ENCODE peak calls at places on chromosomes 5 and 9, in five cellular contexts. One of them, this sample, is unnamed.

GRCh38 chr9:94638335-94639044 is 828 bp downstream of the FBP1 start:
- DNase-seq in NCI-H2081: no peak
- DNase-seq in brain microvascular endothelial cell: no peak
- DNase-seq in lower lobe of right lung: no peak
- DNase-seq in stimulated activated CD4-positive, alpha-beta T cell treated with anti-CD3 and anti-CD28 coated beads, Interleukin-15, amount 100 ng/mL, for 1 hour: no peak
- DNase-seq in this sample: no peak

GRCh38 chr5:9619331-9620092 is 10.6 kb downstream of the TAS2R1 start:
- DNase-seq in NCI-H2081: no peak
- DNase-seq in brain microvascular endothelial cell: no peak
- DNase-seq in lower lobe of right lung: no peak
- DNase-seq in stimulated activated CD4-positive, alpha-beta T cell treated with anti-CD3 and anti-CD28 coated beads, Interleukin-15, amount 100 ng/mL, for 1 hour: no peak
- DNase-seq in this sample: no peak

GRCh38 chr5:174844971-174845370 is 120.6 kb downstream of the MSX2 start:
- DNase-seq in NCI-H2081: no peak
- DNase-seq in brain microvascular endothelial cell: no peak
- DNase-seq in lower lobe of right lung: no peak
- DNase-seq in stimulated activated CD4-positive, alpha-beta T cell treated with anti-CD3 and anti-CD28 coated beads, Interleukin-15, amount 100 ng/mL, for 1 hour: no peak
- DNase-seq in this sample: no peak

GRCh38 chr9:137756045-137756744 is 121.4 kb upstream of the CACNA1B start:
- DNase-seq in NCI-H2081: no peak
- DNase-seq in brain microvascular endothelial cell: no peak
- DNase-seq in lower lobe of right lung: no peak
- DNase-seq in stimulated activated CD4-positive, alpha-beta T cell treated with anti-CD3 and anti-CD28 coated beads, Interleukin-15, amount 100 ng/mL, for 1 hour: no peak
- DNase-seq in this sample: no peak

GRCh38 chr5:156120777-156121176 is 206.2 kb upstream of the SGCD start:
- DNase-seq in NCI-H2081: no peak
- DNase-seq in brain microvascular endothelial cell: no peak
- DNase-seq in lower lobe of right lung: no peak
- DNase-seq in stimulated activated CD4-positive, alpha-beta T cell treated with anti-CD3 and anti-CD28 coated beads, Interleukin-15, amount 100 ng/mL, for 1 hour: no peak
- DNase-seq in this sample: no peak

GRCh38 chr5:31156761-31157160 is 36.7 kb upstream of the CDH6 start:
- DNase-seq in NCI-H2081: no peak
- DNase-seq in brain microvascular endothelial cell: no peak
- DNase-seq in lower lobe of right lung: no peak
- DNase-seq in stimulated activated CD4-positive, alpha-beta T cell treated with anti-CD3 and anti-CD28 coated beads, Interleukin-15, amount 100 ng/mL, for 1 hour: no peak
- DNase-seq in this sample: no peak

GRCh38 chr9:14372437-14373318 is 58.7 kb upstream of the NFIB start:
- DNase-seq in NCI-H2081: no peak
- DNase-seq in brain microvascular endothelial cell: peak
- DNase-seq in lower lobe of right lung: no peak
- DNase-seq in stimulated activated CD4-positive, alpha-beta T cell treated with anti-CD3 and anti-CD28 coated beads, Interleukin-15, amount 100 ng/mL, for 1 hour: no peak
- DNase-seq in this sample: peak

GRCh38 chr9:109780453-109781033 is 545 bp downstream of the PALM2AKAP2 start:
- DNase-seq in NCI-H2081: no peak
- DNase-seq in brain microvascular endothelial cell: no peak
- DNase-seq in lower lobe of right lung: no peak
- DNase-seq in stimulated activated CD4-positive, alpha-beta T cell treated with anti-CD3 and anti-CD28 coated beads, Interleukin-15, amount 100 ng/mL, for 1 hour: no peak
- DNase-seq in this sample: no peak

GRCh38 chr5:171845857-171846785 is 60.5 kb downstream of the SMIM23 start:
- DNase-seq in NCI-H2081: no peak
- DNase-seq in brain microvascular endothelial cell: peak
- DNase-seq in lower lobe of right lung: no peak
- DNase-seq in stimulated activated CD4-positive, alpha-beta T cell treated with anti-CD3 and anti-CD28 coated beads, Interleukin-15, amount 100 ng/mL, for 1 hour: no peak
- DNase-seq in this sample: no peak

GRCh38 chr9:73441890-73442818 is 290.5 kb downstream of the ANXA1 start:
- DNase-seq in NCI-H2081: no peak
- DNase-seq in brain microvascular endothelial cell: peak
- DNase-seq in lower lobe of right lung: no peak
- DNase-seq in stimulated activated CD4-positive, alpha-beta T cell treated with anti-CD3 and anti-CD28 coated beads, Interleukin-15, amount 100 ng/mL, for 1 hour: no peak
- DNase-seq in this sample: peak

GRCh38 chr5:11273180-11273882 is 512.3 kb upstream of the DAP start:
- DNase-seq in NCI-H2081: no peak
- DNase-seq in brain microvascular endothelial cell: no peak
- DNase-seq in lower lobe of right lung: no peak
- DNase-seq in stimulated activated CD4-positive, alpha-beta T cell treated with anti-CD3 and anti-CD28 coated beads, Interleukin-15, amount 100 ng/mL, for 1 hour: no peak
- DNase-seq in this sample: no peak

GRCh38 chr9:94110821-94111252 is 26.6 kb downstream of the PTPDC1 start:
- DNase-seq in NCI-H2081: no peak
- DNase-seq in brain microvascular endothelial cell: peak
- DNase-seq in lower lobe of right lung: no peak
- DNase-seq in stimulated activated CD4-positive, alpha-beta T cell treated with anti-CD3 and anti-CD28 coated beads, Interleukin-15, amount 100 ng/mL, for 1 hour: no peak
- DNase-seq in this sample: no peak

GRCh38 chr5:82244854-82245635 is 33.1 kb downstream of the RPS23 start:
- DNase-seq in NCI-H2081: no peak
- DNase-seq in brain microvascular endothelial cell: no peak
- DNase-seq in lower lobe of right lung: no peak
- DNase-seq in stimulated activated CD4-positive, alpha-beta T cell treated with anti-CD3 and anti-CD28 coated beads, Interleukin-15, amount 100 ng/mL, for 1 hour: no peak
- DNase-seq in this sample: no peak

GRCh38 chr5:180519098-180519497 is 24.9 kb downstream of the CNOT6 start:
- DNase-seq in NCI-H2081: no peak
- DNase-seq in brain microvascular endothelial cell: no peak
- DNase-seq in lower lobe of right lung: no peak
- DNase-seq in stimulated activated CD4-positive, alpha-beta T cell treated with anti-CD3 and anti-CD28 coated beads, Interleukin-15, amount 100 ng/mL, for 1 hour: no peak
- DNase-seq in this sample: no peak

GRCh38 chr9:30574355-30575151 is 1809.9 kb upstream of the ACO1 start:
- DNase-seq in NCI-H2081: no peak
- DNase-seq in brain microvascular endothelial cell: no peak
- DNase-seq in lower lobe of right lung: peak
- DNase-seq in stimulated activated CD4-positive, alpha-beta T cell treated with anti-CD3 and anti-CD28 coated beads, Interleukin-15, amount 100 ng/mL, for 1 hour: no peak
- DNase-seq in this sample: peak

GRCh38 chr5:139654875-139655491 is 6.8 kb downstream of the CXXC5 start:
- DNase-seq in NCI-H2081: no peak
- DNase-seq in brain microvascular endothelial cell: no peak
- DNase-seq in lower lobe of right lung: no peak
- DNase-seq in stimulated activated CD4-positive, alpha-beta T cell treated with anti-CD3 and anti-CD28 coated beads, Interleukin-15, amount 100 ng/mL, for 1 hour: no peak
- DNase-seq in this sample: no peak

GRCh38 chr5:115169392-115170127 is at the start of gene TRIM36:
- DNase-seq in NCI-H2081: peak
- DNase-seq in brain microvascular endothelial cell: peak
- DNase-seq in lower lobe of right lung: peak
- DNase-seq in stimulated activated CD4-positive, alpha-beta T cell treated with anti-CD3 and anti-CD28 coated beads, Interleukin-15, amount 100 ng/mL, for 1 hour: peak
- DNase-seq in this sample: peak

GRCh38 chr9:117414906-117415583 is at the start of gene ASTN2:
- DNase-seq in NCI-H2081: no peak
- DNase-seq in brain microvascular endothelial cell: no peak
- DNase-seq in lower lobe of right lung: no peak
- DNase-seq in stimulated activated CD4-positive, alpha-beta T cell treated with anti-CD3 and anti-CD28 coated beads, Interleukin-15, amount 100 ng/mL, for 1 hour: no peak
- DNase-seq in this sample: peak

GRCh38 chr9:13816837-13817236 is 497.1 kb downstream of the NFIB start:
- DNase-seq in NCI-H2081: no peak
- DNase-seq in brain microvascular endothelial cell: no peak
- DNase-seq in lower lobe of right lung: no peak
- DNase-seq in stimulated activated CD4-positive, alpha-beta T cell treated with anti-CD3 and anti-CD28 coated beads, Interleukin-15, amount 100 ng/mL, for 1 hour: no peak
- DNase-seq in this sample: no peak

GRCh38 chr9:116323571-116323970 is 170.0 kb downstream of the PAPPA start:
- DNase-seq in NCI-H2081: peak
- DNase-seq in brain microvascular endothelial cell: no peak
- DNase-seq in lower lobe of right lung: no peak
- DNase-seq in stimulated activated CD4-positive, alpha-beta T cell treated with anti-CD3 and anti-CD28 coated beads, Interleukin-15, amount 100 ng/mL, for 1 hour: no peak
- DNase-seq in this sample: no peak

GRCh38 chr9:120980951-120981350 is 54.4 kb upstream of the TRAF1 start:
- DNase-seq in NCI-H2081: no peak
- DNase-seq in brain microvascular endothelial cell: no peak
- DNase-seq in lower lobe of right lung: no peak
- DNase-seq in stimulated activated CD4-positive, alpha-beta T cell treated with anti-CD3 and anti-CD28 coated beads, Interleukin-15, amount 100 ng/mL, for 1 hour: no peak
- DNase-seq in this sample: no peak

GRCh38 chr5:179268966-179269693 is 76.1 kb downstream of the ADAMTS2 start:
- DNase-seq in NCI-H2081: no peak
- DNase-seq in brain microvascular endothelial cell: no peak
- DNase-seq in lower lobe of right lung: no peak
- DNase-seq in stimulated activated CD4-positive, alpha-beta T cell treated with anti-CD3 and anti-CD28 coated beads, Interleukin-15, amount 100 ng/mL, for 1 hour: no peak
- DNase-seq in this sample: no peak

GRCh38 chr5:100890514-100891008 is 12.5 kb downstream of the ST8SIA4 start:
- DNase-seq in NCI-H2081: no peak
- DNase-seq in brain microvascular endothelial cell: no peak
- DNase-seq in lower lobe of right lung: no peak
- DNase-seq in stimulated activated CD4-positive, alpha-beta T cell treated with anti-CD3 and anti-CD28 coated beads, Interleukin-15, amount 100 ng/mL, for 1 hour: no peak
- DNase-seq in this sample: no peak

GRCh38 chr9:136576269-136576626 is 30.4 kb upstream of the NOTCH1 start:
- DNase-seq in NCI-H2081: no peak
- DNase-seq in brain microvascular endothelial cell: no peak
- DNase-seq in lower lobe of right lung: no peak
- DNase-seq in stimulated activated CD4-positive, alpha-beta T cell treated with anti-CD3 and anti-CD28 coated beads, Interleukin-15, amount 100 ng/mL, for 1 hour: no peak
- DNase-seq in this sample: no peak

GRCh38 chr5:140632366-140633080 is 452 bp downstream of the CD14 start:
- DNase-seq in NCI-H2081: no peak
- DNase-seq in brain microvascular endothelial cell: peak
- DNase-seq in lower lobe of right lung: peak
- DNase-seq in stimulated activated CD4-positive, alpha-beta T cell treated with anti-CD3 and anti-CD28 coated beads, Interleukin-15, amount 100 ng/mL, for 1 hour: peak
- DNase-seq in this sample: peak

This sample was measured in iPS-NIHi11.